ENCODE peak calls at places on chromosomes 3 and 15, in five cellular contexts. R is HepG2, A is H1, H is GM12878, Z is K562. Q is an unnamed sample.

GRCh38 chr15:40392986-40393948 is 10.7 kb downstream of the KNSTRN start:
- DNase-seq in R (no peak), A (no peak), H (no peak), Z (no peak), Q (no peak)

GRCh38 chr3:10445561-10445960 is 59.8 kb downstream of the ATP2B2 start:
- DNase-seq in R (no peak), A (no peak), H (no peak), Z (no peak), Q (no peak)

GRCh38 chr3:62189376-62189698 is 184.0 kb downstream of the FEZF2 start:
- DNase-seq in R (no peak), A (no peak), H (no peak), Z (no peak), Q (no peak)

GRCh38 chr3:30607032-30607833 is 832 bp downstream of the TGFBR2 start:
- DNase-seq in R (no peak), A (no peak), H (no peak), Z (no peak), Q (peak)

GRCh38 chr3:53075743-53076140 is 29.9 kb upstream of the SFMBT1 start:
- DNase-seq in R (no peak), A (no peak), H (no peak), Z (no peak), Q (peak)

GRCh38 chr15:66841953-66842681 is 140.1 kb downstream of the SMAD6 start:
- DNase-seq in R (peak), A (no peak), H (no peak), Z (peak), Q (peak)

GRCh38 chr3:58999779-59000170 is 50.0 kb downstream of the CFAP20DC start:
- DNase-seq in R (no peak), A (no peak), H (no peak), Z (no peak), Q (no peak)

GRCh38 chr3:191382661-191383060 is 52.3 kb upstream of the UTS2B start:
- DNase-seq in R (no peak), A (no peak), H (no peak), Z (no peak), Q (no peak)

GRCh38 chr3:140664111-140664510 is 13.8 kb upstream of the TRIM42 start:
- DNase-seq in R (no peak), A (no peak), H (no peak), Z (no peak), Q (no peak)

GRCh38 chr3:56052219-56052618 is 416.0 kb downstream of the ERC2 start:
- DNase-seq in R (no peak), A (no peak), H (no peak), Z (no peak), Q (no peak)

GRCh38 chr3:64440498-64440897 is 215.2 kb upstream of the PRICKLE2 start:
- DNase-seq in R (no peak), A (no peak), H (no peak), Z (no peak), Q (no peak)

GRCh38 chr3:115657168-115657567 is 33.9 kb downstream of the GAP43 start:
- DNase-seq in R (no peak), A (no peak), H (no peak), Z (no peak), Q (no peak)

GRCh38 chr15:101288905-101289513 is 6.0 kb downstream of the SNRPA1 start:
- DNase-seq in R (peak), A (no peak), H (no peak), Z (peak), Q (no peak)

GRCh38 chr15:101479851-101480612 is 9.5 kb downstream of the PCSK6 start:
- DNase-seq in R (no peak), A (no peak), H (no peak), Z (no peak), Q (no peak)

GRCh38 chr3:45365060-45365459 is 23.3 kb upstream of the LARS2 start:
- DNase-seq in R (no peak), A (no peak), H (no peak), Z (no peak), Q (no peak)

GRCh38 chr3:17179381-17180205 is 294.8 kb downstream of the PLCL2 start:
- DNase-seq in R (no peak), A (no peak), H (peak), Z (no peak), Q (no peak)

GRCh38 chr3:97992547-97993173 is 20.4 kb upstream of the RIOX2 start:
- DNase-seq in R (peak), A (no peak), H (no peak), Z (no peak), Q (no peak)

GRCh38 chr3:151445283-151446001 is 15.4 kb downstream of the IGSF10 start:
- DNase-seq in R (no peak), A (no peak), H (no peak), Z (no peak), Q (no peak)

GRCh38 chr15:37106490-37107001 is 6.2 kb upstream of the MEIS2 start:
- DNase-seq in R (no peak), A (no peak), H (no peak), Z (no peak), Q (peak)

GRCh38 chr3:57826952-57827723 is 71.0 kb downstream of the SLMAP start:
- DNase-seq in R (peak), A (no peak), H (no peak), Z (no peak), Q (no peak)

GRCh38 chr3:151384741-151385174 is at the start of gene P2RY12:
- DNase-seq in R (no peak), A (no peak), H (peak), Z (no peak), Q (no peak)

GRCh38 chr3:122942937-122943827 is 84.4 kb downstream of the SEMA5B start:
- DNase-seq in R (peak), A (peak), H (no peak), Z (peak), Q (peak)

GRCh38 chr3:64693031-64693430 is 5.2 kb upstream of the ADAMTS9 start:
- DNase-seq in R (no peak), A (no peak), H (no peak), Z (no peak), Q (no peak)

GRCh38 chr3:150255416-150255815 is 152.7 kb upstream of the TSC22D2 start:
- DNase-seq in R (peak), A (no peak), H (no peak), Z (no peak), Q (no peak)

GRCh38 chr15:79170256-79170664 is 79.7 kb upstream of the RASGRF1 start:
- DNase-seq in R (no peak), A (no peak), H (no peak), Z (no peak), Q (no peak)

GRCh38 chr3:181086011-181086410 is 96.5 kb upstream of the DNAJC19 start:
- DNase-seq in R (peak), A (no peak), H (no peak), Z (no peak), Q (no peak)

GRCh38 chr15:39157902-39158301 is 423.0 kb upstream of the THBS1 start:
- DNase-seq in R (no peak), A (no peak), H (no peak), Z (no peak), Q (no peak)

GRCh38 chr3:70811880-70812279 is 499.4 kb upstream of the MDFIC2 start:
- DNase-seq in R (no peak), A (no peak), H (no peak), Z (no peak), Q (no peak)

DNA sequence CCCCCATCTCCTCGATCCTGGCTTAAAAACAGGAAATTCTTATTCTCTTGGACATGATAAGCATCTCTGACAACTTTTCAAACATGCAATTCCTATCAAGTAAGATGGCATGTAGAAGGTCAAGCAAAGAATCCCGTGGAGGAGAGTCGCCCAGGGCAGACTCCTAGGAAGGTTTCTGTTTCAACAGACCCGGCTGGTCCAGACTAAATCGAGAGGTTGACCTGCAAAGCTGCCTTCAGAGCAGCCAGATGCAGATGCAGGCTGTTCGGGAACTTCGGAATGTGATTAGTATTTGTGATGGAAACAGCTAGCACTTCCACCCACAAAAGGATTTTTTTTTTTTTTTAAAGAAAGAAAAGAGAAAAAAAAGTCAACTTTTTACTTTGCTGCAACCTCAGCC is 216.8 kb downstream of the NR1D2 start:
- DNase-seq in R (no peak), A (no peak), H (no peak), Z (no peak), Q (peak)
- TF ChIP-seq ATF2 in R (no peak), A (no peak), H (no peak), Z (no peak), Q (no peak)

GRCh38 chr3:123984957-123985356 is 7.0 kb downstream of the ROPN1 start:
- DNase-seq in R (no peak), A (no peak), H (no peak), Z (no peak), Q (no peak)
- TF ChIP-seq SP1 in R (no peak), A (no peak), H (no peak), Z (no peak), Q (no peak)

DNA sequence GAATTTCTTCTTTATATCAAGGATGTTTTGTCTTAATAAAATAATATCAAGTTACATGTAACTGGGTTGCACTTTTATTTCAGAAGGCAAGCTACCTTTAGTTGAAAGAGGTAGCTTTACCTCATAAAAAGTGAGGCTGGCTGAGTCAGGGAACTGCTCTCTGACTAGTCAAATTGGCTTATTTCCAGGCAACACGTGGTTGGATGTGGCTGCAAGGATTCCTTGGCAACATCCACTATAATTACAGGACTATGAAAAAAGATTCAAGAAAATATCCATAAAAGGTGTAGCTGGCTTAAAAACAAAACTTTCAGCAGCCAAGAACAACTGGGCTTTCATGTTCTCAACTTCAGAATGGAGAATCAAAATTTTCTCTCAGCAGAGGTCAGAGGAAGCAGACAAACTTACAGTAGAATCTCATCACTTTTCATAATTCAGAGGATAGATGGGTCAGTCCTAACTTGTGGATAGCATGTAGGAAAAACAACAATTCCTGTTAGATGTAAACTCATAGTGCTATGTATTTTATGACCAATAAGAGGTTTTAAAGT is 779.1 kb downstream of the MECOM start:
- DNase-seq in R (no peak), A (no peak), H (no peak), Z (no peak), Q (no peak)
- TF ChIP-seq ATF2 in R (no peak), A (no peak), H (no peak), Z (no peak), Q (no peak)

GRCh38 chr15:51283026-51283425 is 55.4 kb downstream of the CYP19A1 start:
- DNase-seq in R (no peak), A (no peak), H (peak), Z (no peak), Q (no peak)

GRCh38 chr15:51289290-51289689 is 49.1 kb downstream of the CYP19A1 start:
- DNase-seq in R (no peak), A (no peak), H (no peak), Z (no peak), Q (no peak)

GRCh38 chr15:51284871-51285270 is 53.5 kb downstream of the CYP19A1 start:
- DNase-seq in R (no peak), A (no peak), H (no peak), Z (no peak), Q (no peak)

GRCh38 chr15:51288143-51289065 is 50.0 kb downstream of the CYP19A1 start:
- DNase-seq in R (peak), A (no peak), H (no peak), Z (no peak), Q (no peak)

DNA sequence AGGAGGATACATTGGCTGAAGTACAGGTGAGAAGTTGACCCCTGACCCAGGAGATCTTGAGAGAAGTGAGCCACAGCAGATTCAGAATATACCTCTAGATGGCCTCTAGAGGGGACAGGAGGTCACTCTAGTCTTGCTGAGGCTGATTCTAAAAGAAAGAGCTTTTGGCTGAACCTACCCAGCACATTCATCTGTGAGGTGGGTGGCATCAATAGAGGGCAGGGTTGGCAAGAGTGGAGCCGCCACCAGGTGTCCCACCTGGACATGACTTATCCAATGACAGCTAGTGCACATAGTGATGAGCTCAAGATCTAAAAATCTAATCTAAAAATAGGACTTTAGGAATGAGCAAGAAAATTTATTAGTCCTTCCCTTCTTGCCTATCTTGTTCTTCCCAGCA is 51.6 kb downstream of the CYP19A1 start:
- DNase-seq in R (peak), A (no peak), H (no peak), Z (no peak), Q (no peak)
- TF ChIP-seq SP1 in R (no peak), A (no peak), H (no peak), Z (no peak), Q (no peak)